ENCODE peak calls at places on chromosomes 7 and 10, in five cellular contexts. One of them, this sample, is unnamed.
A peak's percentile ranks its signal among the peaks of the same experiment; 100 is the strongest.

GRCh38 chr10:14304029-14304428 is 26.7 kb downstream of the FRMD4A start:
- DNase-seq in A549: no peak
- DNase-seq in small intestine: no peak
- DNase-seq in CD4-positive, alpha-beta memory T cell: no peak
- DNase-seq in suprapubic skin: no peak
- DNase-seq in this sample: no peak

GRCh38 chr7:66689081-66689480 is 51.5 kb upstream of the RABGEF1 start:
- DNase-seq in A549: no peak
- DNase-seq in small intestine: no peak
- DNase-seq in CD4-positive, alpha-beta memory T cell: no peak
- DNase-seq in suprapubic skin: no peak
- DNase-seq in this sample: no peak

GRCh38 chr7:68547181-68547580 is 1051.1 kb upstream of the AUTS2 start:
- DNase-seq in CD4-positive, alpha-beta memory T cell: no peak
- DNase-seq in suprapubic skin: no peak
- DNase-seq in small intestine: no peak
- DNase-seq in A549: no peak
- DNase-seq in this sample: no peak

GRCh38 chr10:68087338-68088029 is 12.4 kb upstream of the HERC4 start:
- DNase-seq in suprapubic skin: no peak
- DNase-seq in A549: peak; percentile 81
- DNase-seq in CD4-positive, alpha-beta memory T cell: no peak
- DNase-seq in small intestine: no peak
- DNase-seq in this sample: no peak

GRCh38 chr7:140304071-140304799 is 94.1 kb downstream of the SLC37A3 start:
- DNase-seq in A549: peak; percentile 37
- DNase-seq in CD4-positive, alpha-beta memory T cell: peak; percentile 53
- DNase-seq in suprapubic skin: no peak
- DNase-seq in small intestine: peak; percentile 56
- DNase-seq in this sample: no peak

GRCh38 chr7:116632349-116632748 is 39.6 kb upstream of the MET start:
- DNase-seq in CD4-positive, alpha-beta memory T cell: no peak
- DNase-seq in A549: no peak
- DNase-seq in suprapubic skin: no peak
- DNase-seq in small intestine: no peak
- DNase-seq in this sample: no peak

GRCh38 chr7:21585070-21585724 is 42.4 kb downstream of the DNAH11 start:
- DNase-seq in small intestine: no peak
- DNase-seq in suprapubic skin: no peak
- DNase-seq in A549: no peak
- DNase-seq in CD4-positive, alpha-beta memory T cell: no peak
- DNase-seq in this sample: no peak

GRCh38 chr10:88064608-88065383 is 201.4 kb downstream of the PTEN start:
- DNase-seq in small intestine: no peak
- DNase-seq in A549: no peak
- DNase-seq in suprapubic skin: peak; percentile 92
- DNase-seq in CD4-positive, alpha-beta memory T cell: peak; percentile 76
- DNase-seq in this sample: no peak

GRCh38 chr10:17177014-17177413 is 24.5 kb downstream of the TRDMT1 start:
- DNase-seq in CD4-positive, alpha-beta memory T cell: no peak
- DNase-seq in suprapubic skin: no peak
- DNase-seq in small intestine: no peak
- DNase-seq in A549: no peak
- DNase-seq in this sample: no peak

GRCh38 chr7:777679-778078 is 50.6 kb upstream of the PRKAR1B start:
- DNase-seq in small intestine: no peak
- DNase-seq in suprapubic skin: no peak
- DNase-seq in A549: no peak
- DNase-seq in CD4-positive, alpha-beta memory T cell: no peak
- DNase-seq in this sample: no peak

GRCh38 chr7:151808296-151809155 is 68.4 kb downstream of the PRKAG2 start:
- DNase-seq in small intestine: peak; percentile 94
- DNase-seq in suprapubic skin: no peak
- DNase-seq in CD4-positive, alpha-beta memory T cell: no peak
- DNase-seq in A549: peak; percentile 76
- DNase-seq in this sample: no peak

GRCh38 chr10:101291254-101292193 is 62.3 kb upstream of the LBX1 start:
- DNase-seq in CD4-positive, alpha-beta memory T cell: peak; percentile 24
- DNase-seq in small intestine: no peak
- DNase-seq in suprapubic skin: no peak
- DNase-seq in A549: peak; percentile 59
- DNase-seq in this sample: no peak

GRCh38 chr7:35386816-35387429 is 133.0 kb upstream of the TBX20 start:
- DNase-seq in A549: no peak
- DNase-seq in small intestine: no peak
- DNase-seq in suprapubic skin: no peak
- DNase-seq in CD4-positive, alpha-beta memory T cell: no peak
- DNase-seq in this sample: no peak

GRCh38 chr10:128438417-128439063 is 312.3 kb upstream of the MKI67 start:
- DNase-seq in small intestine: no peak
- DNase-seq in suprapubic skin: no peak
- DNase-seq in A549: no peak
- DNase-seq in CD4-positive, alpha-beta memory T cell: no peak
- DNase-seq in this sample: no peak

GRCh38 chr7:98760201-98760651 is 109.6 kb downstream of the TMEM130 start:
- DNase-seq in suprapubic skin: no peak
- DNase-seq in A549: no peak
- DNase-seq in CD4-positive, alpha-beta memory T cell: no peak
- DNase-seq in small intestine: no peak
- DNase-seq in this sample: no peak

GRCh38 chr10:129968937-129969527 is 5.0 kb upstream of the EBF3 start:
- DNase-seq in A549: peak; percentile 56
- DNase-seq in suprapubic skin: peak; percentile 80
- DNase-seq in small intestine: peak; percentile 27
- DNase-seq in CD4-positive, alpha-beta memory T cell: no peak
- DNase-seq in this sample: no peak

GRCh38 chr7:125820495-125820894 is 890.9 kb upstream of the POT1 start:
- DNase-seq in CD4-positive, alpha-beta memory T cell: no peak
- DNase-seq in A549: no peak
- DNase-seq in suprapubic skin: no peak
- DNase-seq in small intestine: no peak
- DNase-seq in this sample: no peak

GRCh38 chr7:25858562-25859411 is 293.2 kb upstream of the NFE2L3 start:
- DNase-seq in small intestine: no peak
- DNase-seq in suprapubic skin: no peak
- DNase-seq in CD4-positive, alpha-beta memory T cell: no peak
- DNase-seq in A549: no peak
- DNase-seq in this sample: no peak

GRCh38 chr7:117034851-117035462 is 81.7 kb downstream of the ST7 start:
- DNase-seq in small intestine: no peak
- DNase-seq in suprapubic skin: no peak
- DNase-seq in CD4-positive, alpha-beta memory T cell: no peak
- DNase-seq in A549: no peak
- DNase-seq in this sample: no peak

GRCh38 chr10:78333362-78334143 is 299.9 kb downstream of the RPS24 start:
- DNase-seq in A549: no peak
- DNase-seq in CD4-positive, alpha-beta memory T cell: no peak
- DNase-seq in suprapubic skin: no peak
- DNase-seq in small intestine: no peak
- DNase-seq in this sample: peak; percentile 69

GRCh38 chr10:60827791-60828488 is 49.7 kb downstream of the CDK1 start:
- DNase-seq in small intestine: no peak
- DNase-seq in CD4-positive, alpha-beta memory T cell: no peak
- DNase-seq in A549: no peak
- DNase-seq in suprapubic skin: no peak
- DNase-seq in this sample: no peak

GRCh38 chr10:35237766-35238512 is 98.4 kb upstream of the CCNY start:
- DNase-seq in small intestine: no peak
- DNase-seq in suprapubic skin: no peak
- DNase-seq in A549: no peak
- DNase-seq in CD4-positive, alpha-beta memory T cell: no peak
- DNase-seq in this sample: no peak

GRCh38 chr10:110373059-110373458 is 68.3 kb upstream of the SMNDC1 start:
- DNase-seq in A549: no peak
- DNase-seq in small intestine: no peak
- DNase-seq in suprapubic skin: no peak
- DNase-seq in CD4-positive, alpha-beta memory T cell: no peak
- DNase-seq in this sample: no peak

GRCh38 chr7:46218461-46219202 is 297.6 kb upstream of the IGFBP3 start:
- DNase-seq in small intestine: no peak
- DNase-seq in CD4-positive, alpha-beta memory T cell: no peak
- DNase-seq in A549: no peak
- DNase-seq in suprapubic skin: no peak
- DNase-seq in this sample: no peak

GRCh38 chr7:132002343-132002968 is 446.0 kb upstream of the PODXL start:
- DNase-seq in suprapubic skin: no peak
- DNase-seq in CD4-positive, alpha-beta memory T cell: no peak
- DNase-seq in small intestine: no peak
- DNase-seq in A549: peak; percentile 15
- DNase-seq in this sample: no peak

GRCh38 chr10:42963302-42963701 is 113.6 kb upstream of the RET start:
- DNase-seq in A549: no peak
- DNase-seq in small intestine: no peak
- DNase-seq in suprapubic skin: peak; percentile 54
- DNase-seq in CD4-positive, alpha-beta memory T cell: no peak
- DNase-seq in this sample: no peak

GRCh38 chr7:157692156-157693011 is 355.6 kb downstream of the DNAJB6 start:
- DNase-seq in suprapubic skin: peak; percentile 77
- DNase-seq in CD4-positive, alpha-beta memory T cell: no peak
- DNase-seq in small intestine: no peak
- DNase-seq in A549: no peak
- DNase-seq in this sample: no peak

GRCh38 chr10:78292987-78293865 is 259.6 kb downstream of the RPS24 start:
- DNase-seq in A549: no peak
- DNase-seq in CD4-positive, alpha-beta memory T cell: no peak
- DNase-seq in small intestine: no peak
- DNase-seq in suprapubic skin: no peak
- DNase-seq in this sample: no peak

GRCh38 chr10:107144490-107144889 is 20.0 kb downstream of the SORCS1 start:
- DNase-seq in CD4-positive, alpha-beta memory T cell: no peak
- DNase-seq in A549: no peak
- DNase-seq in small intestine: no peak
- DNase-seq in suprapubic skin: no peak
- DNase-seq in this sample: no peak

GRCh38 chr7:374706-375490 is 84.9 kb downstream of the FOXL3 start:
- DNase-seq in CD4-positive, alpha-beta memory T cell: no peak
- DNase-seq in suprapubic skin: peak; percentile 67
- DNase-seq in A549: no peak
- DNase-seq in small intestine: no peak
- DNase-seq in this sample: no peak

GRCh38 chr7:130296221-130296951 is 3.4 kb downstream of the CPA4 start:
- DNase-seq in A549: no peak
- DNase-seq in small intestine: no peak
- DNase-seq in CD4-positive, alpha-beta memory T cell: no peak
- DNase-seq in suprapubic skin: no peak
- DNase-seq in this sample: no peak

DNA sequence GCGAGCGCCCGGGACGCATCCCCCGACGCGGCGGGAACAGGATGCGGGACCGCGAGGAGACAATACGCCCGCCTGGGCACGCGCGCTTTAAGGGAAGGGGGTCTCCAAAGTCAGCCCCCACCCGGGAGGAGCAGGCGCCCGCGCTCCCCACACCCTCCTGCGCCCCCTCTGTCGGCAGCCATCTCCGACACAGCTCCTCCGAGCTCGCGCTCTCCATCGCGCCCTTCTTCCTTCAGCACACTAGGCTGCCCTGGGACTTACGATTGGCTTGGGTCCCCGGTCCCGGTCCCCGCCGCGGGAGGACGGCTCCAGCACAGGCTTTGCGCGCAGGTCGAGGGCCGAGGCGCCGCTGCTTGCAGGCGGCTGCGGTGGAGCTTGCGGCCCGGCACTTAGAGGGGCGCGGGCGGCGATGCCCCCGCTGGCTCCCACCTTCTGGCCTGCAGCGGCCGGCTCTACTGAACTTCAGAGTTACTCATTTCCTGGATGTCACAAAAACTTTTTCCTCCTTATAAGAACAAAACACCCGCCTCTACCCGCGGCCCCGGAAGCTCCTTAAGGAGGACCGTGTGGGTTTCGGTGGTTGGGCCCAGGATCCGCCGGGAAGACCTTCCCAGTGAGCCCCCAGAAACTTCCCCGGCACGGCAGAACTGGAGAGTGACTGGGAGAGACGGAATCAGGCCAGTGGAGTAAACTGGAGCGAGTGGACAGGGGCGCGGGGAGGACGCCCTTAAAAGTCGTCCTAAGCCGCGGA is at the start of gene ITPRIP:
- DNase-seq in small intestine: peak; percentile 75
- DNase-seq in CD4-positive, alpha-beta memory T cell: peak; percentile 84
- DNase-seq in A549: peak; percentile 78
- DNase-seq in suprapubic skin: peak; percentile 93
- DNase-seq in this sample: peak; percentile 97
- H3K4me1 ChIP-seq in small intestine: peaks cover 8% of the 10 kb centered on the region
- H3K4me1 ChIP-seq in CD4-positive, alpha-beta memory T cell: peaks cover 48% of the 10 kb centered on the region
- H3K4me1 ChIP-seq in A549: peaks cover 40% of the 10 kb centered on the region
- H3K4me1 ChIP-seq in suprapubic skin: peaks cover 62% of the 10 kb centered on the region
- H3K4me1 ChIP-seq in this sample: peaks cover 56% of the 10 kb centered on the region

DNA sequence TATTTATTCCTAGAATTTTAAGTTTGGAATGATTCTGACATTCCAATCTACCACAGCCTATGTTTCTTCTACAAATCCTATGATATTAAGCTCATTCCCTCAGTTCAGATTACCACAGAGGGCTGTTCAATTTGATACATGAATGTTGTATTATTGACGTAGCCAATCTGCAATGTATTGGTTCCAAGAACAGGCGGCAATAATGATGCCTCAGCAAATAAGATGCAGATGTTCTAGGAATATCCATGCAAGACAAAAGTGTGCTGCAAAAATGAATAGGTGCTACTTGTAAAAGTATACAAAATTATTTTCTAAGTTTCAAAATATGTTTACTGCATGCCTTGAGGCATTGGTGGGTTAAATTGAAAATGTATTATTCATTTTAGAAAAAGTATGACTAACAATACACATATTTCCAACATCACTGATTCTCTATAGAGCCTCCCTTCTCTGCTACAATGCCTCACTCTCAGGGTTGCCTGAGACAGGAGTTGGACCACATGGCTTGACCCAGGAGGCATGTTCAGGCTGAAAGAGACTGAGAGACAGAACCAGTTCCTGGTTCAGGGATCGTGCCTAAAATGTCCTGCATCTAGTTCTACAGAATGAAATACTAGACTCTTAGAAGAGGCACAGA is 94.1 kb upstream of the CREB5 start:
- DNase-seq in CD4-positive, alpha-beta memory T cell: no peak
- DNase-seq in A549: no peak
- DNase-seq in suprapubic skin: no peak
- DNase-seq in small intestine: no peak
- DNase-seq in this sample: no peak
- H3K9me3 ChIP-seq in CD4-positive, alpha-beta memory T cell: no peaks in the 10 kb centered on the region
- H3K9me3 ChIP-seq in A549: no peaks in the 10 kb centered on the region
- H3K9me3 ChIP-seq in suprapubic skin: no peaks in the 10 kb centered on the region
- H3K9me3 ChIP-seq in small intestine: no peaks in the 10 kb centered on the region
- H3K9me3 ChIP-seq in this sample: no peaks in the 10 kb centered on the region

DNA sequence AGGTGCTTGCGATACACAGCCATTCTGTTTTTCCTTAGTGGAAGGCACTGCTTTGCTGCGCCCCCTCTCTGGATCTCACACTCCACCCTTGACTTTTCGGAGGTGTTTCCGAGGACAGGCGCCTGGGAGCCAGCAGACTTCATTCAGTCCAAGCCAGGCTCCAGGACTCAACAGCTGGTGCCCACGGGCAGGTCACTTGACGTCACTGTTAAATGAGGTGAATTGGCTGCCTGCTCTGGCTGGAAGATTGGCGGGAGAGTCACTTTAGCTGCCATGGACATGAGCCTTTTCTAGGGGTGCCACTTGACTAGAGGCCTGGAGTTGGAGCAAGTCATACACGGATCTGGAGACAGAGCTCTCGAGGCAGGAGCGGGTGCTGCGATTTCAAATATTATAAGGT is 3.2 kb downstream of the HTRA1 start:
- DNase-seq in suprapubic skin: no peak
- DNase-seq in small intestine: no peak
- DNase-seq in A549: no peak
- DNase-seq in CD4-positive, alpha-beta memory T cell: no peak
- DNase-seq in this sample: no peak
- H3K4me3 ChIP-seq in suprapubic skin: no peak overlapping the region
- H3K4me3 ChIP-seq in small intestine: no peak overlapping the region
- H3K4me3 ChIP-seq in A549: no peak overlapping the region
- H3K4me3 ChIP-seq in CD4-positive, alpha-beta memory T cell: no peak overlapping the region
- H3K4me3 ChIP-seq in this sample: no peak overlapping the region

GRCh38 chr10:21264271-21264670 is 261.2 kb downstream of the SKIDA1 start:
- DNase-seq in A549: no peak
- DNase-seq in suprapubic skin: no peak
- DNase-seq in CD4-positive, alpha-beta memory T cell: no peak
- DNase-seq in small intestine: no peak
- DNase-seq in this sample: no peak
- H3K4me1 ChIP-seq in A549: peaks cover 13% of the 10 kb centered on the region
- H3K4me1 ChIP-seq in suprapubic skin: peaks cover 16% of the 10 kb centered on the region
- H3K4me1 ChIP-seq in CD4-positive, alpha-beta memory T cell: no peaks in the 10 kb centered on the region
- H3K4me1 ChIP-seq in small intestine: no peaks in the 10 kb centered on the region
- H3K4me1 ChIP-seq in this sample: peaks cover 7% of the 10 kb centered on the region

This sample was measured in vagina.